ENCODE peak calls at places on chromosomes 11 and 22, in seven cellular contexts. One of them, this sample, is unnamed.

GRCh38 chr11:110425751-110426545 is 3.8 kb upstream of the FDX1 start:
- DNase-seq in fibroblast of pulmonary artery: peak; percentile 20
- DNase-seq in cardiac muscle cell: no peak
- DNase-seq in stomach: no peak
- DNase-seq in AG04450: peak; percentile 49
- DNase-seq in AG09309: peak; percentile 83
- DNase-seq in brain microvascular endothelial cell: peak; percentile 94
- DNase-seq in this sample: peak; percentile 46

GRCh38 chr11:97722065-97722464 is 1298.7 kb upstream of the CNTN5 start:
- DNase-seq in fibroblast of pulmonary artery: peak; percentile 97
- DNase-seq in AG04450: peak; percentile 81
- DNase-seq in stomach: no peak
- DNase-seq in cardiac muscle cell: no peak
- DNase-seq in brain microvascular endothelial cell: peak; percentile 98
- DNase-seq in AG09309: no peak
- DNase-seq in this sample: peak; percentile 92

GRCh38 chr11:119739021-119739703 is 10.2 kb upstream of the NECTIN1 start:
- DNase-seq in brain microvascular endothelial cell: no peak
- DNase-seq in cardiac muscle cell: no peak
- DNase-seq in fibroblast of pulmonary artery: no peak
- DNase-seq in AG04450: no peak
- DNase-seq in stomach: no peak
- DNase-seq in AG09309: no peak
- DNase-seq in this sample: no peak

GRCh38 chr11:112555491-112556364 is 295.1 kb upstream of the PLET1 start:
- DNase-seq in stomach: peak; percentile 77
- DNase-seq in brain microvascular endothelial cell: peak; percentile 16
- DNase-seq in AG09309: no peak
- DNase-seq in AG04450: no peak
- DNase-seq in fibroblast of pulmonary artery: peak; percentile 49
- DNase-seq in cardiac muscle cell: peak; percentile 79
- DNase-seq in this sample: peak; percentile 32

GRCh38 chr11:23318670-23319069 is 458.4 kb upstream of the CCDC179 start:
- DNase-seq in fibroblast of pulmonary artery: no peak
- DNase-seq in AG09309: no peak
- DNase-seq in cardiac muscle cell: no peak
- DNase-seq in stomach: no peak
- DNase-seq in brain microvascular endothelial cell: no peak
- DNase-seq in AG04450: no peak
- DNase-seq in this sample: no peak

GRCh38 chr22:46148336-46148735 is 2.0 kb upstream of the PPARA start:
- DNase-seq in AG04450: no peak
- DNase-seq in AG09309: no peak
- DNase-seq in cardiac muscle cell: no peak
- DNase-seq in brain microvascular endothelial cell: no peak
- DNase-seq in stomach: no peak
- DNase-seq in fibroblast of pulmonary artery: no peak
- DNase-seq in this sample: no peak

GRCh38 chr11:44746894-44747293 is 20.1 kb downstream of the TSPAN18 start:
- DNase-seq in cardiac muscle cell: no peak
- DNase-seq in stomach: no peak
- DNase-seq in AG04450: no peak
- DNase-seq in fibroblast of pulmonary artery: no peak
- DNase-seq in brain microvascular endothelial cell: no peak
- DNase-seq in AG09309: no peak
- DNase-seq in this sample: no peak

GRCh38 chr11:78642979-78643675 is 68.5 kb upstream of the NARS2 start:
- DNase-seq in stomach: no peak
- DNase-seq in fibroblast of pulmonary artery: no peak
- DNase-seq in AG09309: no peak
- DNase-seq in AG04450: no peak
- DNase-seq in brain microvascular endothelial cell: no peak
- DNase-seq in cardiac muscle cell: no peak
- DNase-seq in this sample: no peak

GRCh38 chr22:35838849-35839646 is 121.4 kb downstream of the APOL5 start:
- DNase-seq in AG09309: peak; percentile 61
- DNase-seq in AG04450: peak; percentile 50
- DNase-seq in brain microvascular endothelial cell: peak; percentile 35
- DNase-seq in fibroblast of pulmonary artery: peak; percentile 80
- DNase-seq in stomach: no peak
- DNase-seq in cardiac muscle cell: peak; percentile 60
- DNase-seq in this sample: peak; percentile 79

GRCh38 chr11:60767388-60767811 is 10.7 kb downstream of the MS4A15 start:
- DNase-seq in AG04450: no peak
- DNase-seq in cardiac muscle cell: no peak
- DNase-seq in stomach: no peak
- DNase-seq in AG09309: no peak
- DNase-seq in brain microvascular endothelial cell: no peak
- DNase-seq in fibroblast of pulmonary artery: no peak
- DNase-seq in this sample: no peak
- TF ChIP-seq CTCF in AG04450: peak; percentile 35
- TF ChIP-seq CTCF in cardiac muscle cell: peak; percentile 61
- TF ChIP-seq CTCF in stomach: no peak
- TF ChIP-seq CTCF in AG09309: peak; percentile 31
- TF ChIP-seq CTCF in brain microvascular endothelial cell: peak; percentile 57
- TF ChIP-seq CTCF in fibroblast of pulmonary artery: peak; percentile 38
- TF ChIP-seq CTCF in this sample: peak; percentile 46

DNA sequence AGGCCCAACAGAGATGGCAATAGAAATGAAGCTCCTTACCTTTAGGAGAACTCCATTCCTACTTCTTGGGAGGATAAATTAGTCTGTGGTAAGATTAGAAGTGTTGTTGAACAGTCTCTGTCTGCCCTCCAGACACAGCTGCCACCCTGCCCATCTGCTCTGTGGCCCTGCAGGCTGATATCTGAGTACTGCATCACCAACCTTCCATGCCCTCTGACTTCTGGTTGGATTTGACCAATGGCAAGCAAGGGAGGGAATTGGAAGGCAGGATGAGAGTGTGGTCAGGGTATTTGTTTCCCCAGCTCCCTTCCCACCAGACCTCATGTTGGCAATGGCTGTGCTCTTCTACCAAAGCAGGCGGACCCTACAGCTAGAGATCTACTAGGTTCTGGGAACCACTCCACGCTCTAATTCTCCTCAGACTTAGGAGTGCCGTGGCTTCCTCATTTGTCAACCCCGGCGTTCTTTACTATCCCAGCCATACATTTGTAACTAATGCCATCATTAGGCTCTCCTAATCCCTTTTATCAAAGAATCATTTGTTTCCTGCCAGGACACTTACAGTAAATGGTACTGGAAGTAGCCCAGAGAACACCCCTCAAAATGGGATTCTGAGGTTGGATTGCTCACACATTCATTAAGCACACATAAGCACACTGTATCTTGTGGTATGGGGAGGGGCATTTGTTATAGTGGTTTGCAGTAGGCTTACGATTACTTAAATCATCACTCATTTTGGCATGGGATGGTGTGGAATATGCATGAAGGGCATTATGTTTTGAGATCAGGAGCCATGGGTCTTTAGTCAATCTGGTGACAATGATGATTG is 35.4 kb upstream of the CD44 start:
- DNase-seq in brain microvascular endothelial cell: no peak
- DNase-seq in cardiac muscle cell: no peak
- DNase-seq in AG04450: no peak
- DNase-seq in fibroblast of pulmonary artery: no peak
- DNase-seq in AG09309: no peak
- DNase-seq in stomach: no peak
- DNase-seq in this sample: peak; percentile 56
- TF ChIP-seq CTCF in brain microvascular endothelial cell: no peak
- TF ChIP-seq CTCF in cardiac muscle cell: no peak
- TF ChIP-seq CTCF in AG04450: no peak
- TF ChIP-seq CTCF in fibroblast of pulmonary artery: no peak
- TF ChIP-seq CTCF in AG09309: no peak
- TF ChIP-seq CTCF in stomach: no peak
- TF ChIP-seq CTCF in this sample: no peak

GRCh38 chr11:844693-845644 is 2.3 kb downstream of the TSPAN4 start:
- DNase-seq in cardiac muscle cell: peak; percentile 55
- DNase-seq in AG09309: peak; percentile 77
- DNase-seq in brain microvascular endothelial cell: no peak
- DNase-seq in AG04450: peak; percentile 71
- DNase-seq in fibroblast of pulmonary artery: peak; percentile 96
- DNase-seq in stomach: peak; percentile 77
- DNase-seq in this sample: peak; percentile 99
- TF ChIP-seq CTCF in cardiac muscle cell: peak; percentile 1
- TF ChIP-seq CTCF in AG09309: no peak
- TF ChIP-seq CTCF in brain microvascular endothelial cell: no peak
- TF ChIP-seq CTCF in AG04450: no peak
- TF ChIP-seq CTCF in fibroblast of pulmonary artery: no peak
- TF ChIP-seq CTCF in stomach: no peak
- TF ChIP-seq CTCF in this sample: no peak

DNA sequence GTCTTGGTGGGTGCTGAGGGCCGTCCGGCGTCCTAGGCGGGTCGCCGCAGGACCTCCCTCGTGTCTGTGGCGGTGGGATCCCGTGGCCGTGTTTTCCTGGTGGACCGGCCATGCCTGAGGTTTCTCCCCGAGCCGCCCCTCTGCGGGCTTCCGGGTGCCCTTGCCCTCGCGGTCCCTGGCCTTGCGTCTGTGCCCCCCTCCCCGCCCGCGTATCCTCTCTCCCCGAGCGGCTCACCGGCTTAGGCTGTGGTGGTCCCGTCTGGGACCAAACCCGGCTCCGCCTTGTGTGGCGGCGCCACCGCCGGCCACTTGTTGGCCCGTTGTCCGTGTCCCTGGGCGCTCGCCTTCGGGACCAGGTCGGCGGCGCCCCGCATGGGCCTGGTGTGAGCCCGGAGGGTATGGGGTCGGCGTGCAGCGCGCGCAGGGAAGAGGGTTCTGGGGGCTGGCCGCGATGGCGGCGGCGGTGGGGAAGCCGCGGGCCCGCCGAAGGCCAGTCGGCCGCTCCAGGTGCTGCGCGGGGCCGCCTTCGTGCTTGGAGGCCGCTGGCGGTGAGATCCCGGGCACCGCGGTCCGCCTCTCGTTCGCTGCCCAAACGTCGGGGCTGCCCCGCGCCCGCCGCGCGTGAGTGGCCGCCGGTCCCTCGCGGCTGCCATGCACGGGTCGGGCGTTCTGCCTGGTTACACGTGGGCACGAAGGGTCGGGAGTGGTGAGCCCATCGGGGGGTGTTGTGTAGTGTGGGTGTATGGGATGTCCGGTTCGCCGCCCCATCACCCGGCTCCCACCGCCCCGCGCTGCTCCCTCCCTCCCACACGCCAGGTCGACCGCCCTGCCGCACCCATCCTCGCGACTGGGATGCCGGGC is 3899.1 kb upstream of the OR11H1 start:
- DNase-seq in stomach: no peak
- DNase-seq in AG04450: no peak
- DNase-seq in cardiac muscle cell: no peak
- DNase-seq in fibroblast of pulmonary artery: no peak
- DNase-seq in brain microvascular endothelial cell: no peak
- DNase-seq in AG09309: no peak
- DNase-seq in this sample: no peak
- TF ChIP-seq CTCF in stomach: no peak
- TF ChIP-seq CTCF in AG04450: no peak
- TF ChIP-seq CTCF in cardiac muscle cell: no peak
- TF ChIP-seq CTCF in fibroblast of pulmonary artery: no peak
- TF ChIP-seq CTCF in brain microvascular endothelial cell: no peak
- TF ChIP-seq CTCF in AG09309: no peak
- TF ChIP-seq CTCF in this sample: no peak